ENCODE peak calls at places on chromosomes 7 and 10, in nine cellular contexts. F is Peyer's patch, W is substantia nigra, Y is endodermal cell, G is fibroblast of lung, K is SK-N-SH, B is WERI-Rb-1, R is GM23248, M is sigmoid colon. Q is an unnamed sample.
A peak's percentile ranks its signal among the peaks of the same experiment; 100 is the strongest.

GRCh38 chr10:93711891-93712290 is 9.5 kb upstream of the FRA10AC1 start:
- DNase-seq in F (no peak), W (no peak), Y (no peak), G (no peak), K (no peak), B (no peak), R (peak; percentile 29), M (no peak), Q (no peak)

GRCh38 chr7:28979791-28980190 is 21.7 kb upstream of the TRIL start:
- DNase-seq in F (no peak), W (no peak), Y (no peak), G (no peak), K (no peak), B (peak; percentile 75), R (no peak), M (no peak), Q (no peak)

GRCh38 chr7:149496642-149497391 is 792 bp downstream of the ZNF746 start:
- DNase-seq in F (peak; percentile 68), W (peak; percentile 21), Y (peak; percentile 74), G (peak; percentile 33), K (peak; percentile 79), B (peak; percentile 49), R (peak; percentile 64), M (peak; percentile 80), Q (no peak)

GRCh38 chr7:95002726-95003125 is 95.3 kb downstream of the PPP1R9A start:
- DNase-seq in F (no peak), W (no peak), Y (no peak), G (no peak), K (no peak), B (no peak), R (no peak), M (no peak), Q (no peak)

GRCh38 chr7:76310102-76310957 is 7.9 kb downstream of the HSPB1 start:
- DNase-seq in F (no peak), W (peak; percentile 65), Y (no peak), G (no peak), K (peak; percentile 95), B (no peak), R (no peak), M (peak; percentile 81), Q (peak; percentile 15)

GRCh38 chr10:128210215-128211063 is 84.2 kb upstream of the MKI67 start:
- DNase-seq in F (peak; percentile 82), W (peak; percentile 42), Y (peak; percentile 91), G (peak; percentile 34), K (peak; percentile 87), B (peak; percentile 63), R (peak; percentile 47), M (peak; percentile 81), Q (no peak)

GRCh38 chr10:103660364-103661197 is 167.1 kb downstream of the NEURL1 start:
- DNase-seq in F (no peak), W (no peak), Y (no peak), G (peak; percentile 61), K (no peak), B (no peak), R (peak; percentile 74), M (peak; percentile 78), Q (no peak)

GRCh38 chr7:14125998-14126397 is 136.5 kb upstream of the ETV1 start:
- DNase-seq in F (no peak), W (no peak), Y (no peak), G (no peak), K (no peak), B (no peak), R (no peak), M (no peak), Q (no peak)

GRCh38 chr7:71566376-71566775 is 434.4 kb downstream of the GALNT17 start:
- DNase-seq in F (no peak), W (no peak), Y (no peak), G (no peak), K (no peak), B (no peak), R (no peak), M (no peak), Q (no peak)

GRCh38 chr7:23268746-23269145 is 22.2 kb downstream of the GPNMB start:
- DNase-seq in F (no peak), W (no peak), Y (peak; percentile 45), G (no peak), K (no peak), B (no peak), R (peak; percentile 20), M (no peak), Q (no peak)

GRCh38 chr7:1675036-1675671 is 5.1 kb downstream of the ELFN1 start:
- DNase-seq in F (peak; percentile 34), W (no peak), Y (peak; percentile 36), G (no peak), K (peak; percentile 34), B (peak; percentile 41), R (no peak), M (peak; percentile 48), Q (no peak)

GRCh38 chr10:15348579-15348978 is 22.5 kb downstream of the FAM171A1 start:
- DNase-seq in F (no peak), W (no peak), Y (no peak), G (peak; percentile 64), K (no peak), B (no peak), R (peak; percentile 60), M (no peak), Q (no peak)

GRCh38 chr7:46058424-46058823 is 137.4 kb upstream of the IGFBP3 start:
- DNase-seq in F (no peak), W (no peak), Y (no peak), G (peak; percentile 71), K (no peak), B (no peak), R (peak; percentile 58), M (no peak), Q (no peak)

GRCh38 chr10:62433181-62433692 is 59.1 kb downstream of the ZNF365 start:
- DNase-seq in F (no peak), W (no peak), Y (no peak), G (peak; percentile 88), K (no peak), B (no peak), R (peak; percentile 98), M (peak; percentile 84), Q (no peak)

GRCh38 chr7:11130012-11130411 is 156.3 kb downstream of the PHF14 start:
- DNase-seq in F (no peak), W (no peak), Y (no peak), G (peak; percentile 82), K (no peak), B (no peak), R (no peak), M (no peak), Q (no peak)

GRCh38 chr7:159027803-159028455 is 116.7 kb downstream of the VIPR2 start:
- DNase-seq in F (peak; percentile 58), W (no peak), Y (peak; percentile 58), G (no peak), K (no peak), B (no peak), R (peak; percentile 42), M (peak; percentile 60), Q (no peak)

GRCh38 chr7:139713835-139714162 is 64.0 kb downstream of the HIPK2 start:
- DNase-seq in F (no peak), W (no peak), Y (no peak), G (no peak), K (no peak), B (no peak), R (no peak), M (no peak), Q (no peak)

GRCh38 chr7:139713061-139713460 is 64.7 kb downstream of the HIPK2 start:
- DNase-seq in F (no peak), W (no peak), Y (peak; percentile 65), G (no peak), K (no peak), B (no peak), R (no peak), M (no peak), Q (no peak)

GRCh38 chr7:139716156-139716942 is 61.4 kb downstream of the HIPK2 start:
- DNase-seq in F (no peak), W (no peak), Y (peak; percentile 23), G (no peak), K (no peak), B (no peak), R (no peak), M (no peak), Q (no peak)

GRCh38 chr7:139715194-139715815 is 62.5 kb downstream of the HIPK2 start:
- DNase-seq in F (no peak), W (no peak), Y (peak; percentile 26), G (no peak), K (no peak), B (no peak), R (no peak), M (no peak), Q (no peak)

GRCh38 chr7:139714163-139714901 is 63.5 kb downstream of the HIPK2 start:
- DNase-seq in F (no peak), W (no peak), Y (peak; percentile 68), G (no peak), K (no peak), B (no peak), R (no peak), M (no peak), Q (no peak)
- H3K27ac ChIP-seq in F (peak overlapping the region; percentile 44), W (peak overlapping the region; percentile 74), Y (no peak overlapping the region), G (no peak overlapping the region), K (no peak overlapping the region), B (no peak overlapping the region), R (no peak overlapping the region), M (no peak overlapping the region), Q (peak overlapping the region; percentile 54)

GRCh38 chr7:16644157-16644556 is 1.4 kb downstream of the ANKMY2 start:
- DNase-seq in F (no peak), W (no peak), Y (no peak), G (no peak), K (no peak), B (no peak), R (no peak), M (no peak), Q (no peak)
- H3K27ac ChIP-seq in F (no peak overlapping the region), W (no peak overlapping the region), Y (no peak overlapping the region), G (peak overlapping the region; percentile 95), K (peak overlapping the region; percentile 87), B (peak overlapping the region; percentile 99), R (peak overlapping the region; percentile 89), M (peak overlapping the region; percentile 95), Q (no peak overlapping the region)

DNA sequence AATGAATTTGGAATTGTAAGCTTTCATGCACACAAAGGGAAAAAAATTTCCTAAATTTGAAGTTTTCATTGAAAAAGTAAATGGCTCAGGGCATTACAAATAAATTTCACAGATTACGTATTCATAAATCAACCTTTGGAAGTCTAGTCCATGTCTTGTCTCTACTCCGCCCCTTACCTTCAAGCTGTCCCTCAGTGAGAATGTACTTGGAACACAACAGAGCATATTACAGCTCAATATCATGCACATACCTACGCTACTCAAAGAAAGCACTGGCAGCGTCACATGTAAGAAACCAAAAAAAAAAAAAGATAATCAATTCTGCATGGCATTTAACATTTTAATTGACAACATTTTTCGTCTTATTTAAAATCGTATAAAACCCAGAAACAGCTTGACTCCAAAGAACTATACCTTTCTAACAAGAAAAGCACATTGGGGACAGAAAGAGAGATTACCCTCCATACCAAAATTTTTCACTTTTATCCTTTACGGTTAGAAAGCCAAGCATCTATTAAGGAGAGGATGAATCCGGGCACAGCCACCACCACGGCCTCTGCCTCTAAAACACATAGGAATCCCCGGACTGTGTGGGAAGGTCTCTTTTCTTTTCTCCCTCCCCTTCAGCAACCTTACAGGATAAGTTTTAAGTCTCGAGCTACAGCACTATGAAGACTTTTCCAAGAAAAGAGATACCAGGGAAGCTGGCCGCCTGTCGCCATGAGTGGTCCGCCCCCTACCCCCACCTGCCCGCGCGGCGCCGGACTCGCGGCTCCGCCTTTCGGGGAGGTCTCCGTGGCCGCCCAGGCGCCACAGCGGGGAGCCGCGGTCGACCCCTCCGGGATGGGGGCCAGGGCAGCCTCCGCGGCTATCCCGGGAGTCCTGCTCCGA is 1.1 kb downstream of the JMJD1C start:
- DNase-seq in F (no peak), W (peak; percentile 64), Y (no peak), G (peak; percentile 32), K (peak; percentile 19), B (no peak), R (peak; percentile 36), M (no peak), Q (no peak)
- H3K27ac ChIP-seq in F (peak overlapping the region; percentile 90), W (peak overlapping the region; percentile 84), Y (peak overlapping the region; percentile 92), G (peak overlapping the region; percentile 97), K (peak overlapping the region; percentile 86), B (peak overlapping the region; percentile 91), R (peak overlapping the region; percentile 81), M (peak overlapping the region; percentile 89), Q (peak overlapping the region; percentile 79)

GRCh38 chr7:26374665-26375373 is 83.2 kb downstream of the SNX10 start:
- DNase-seq in F (no peak), W (no peak), Y (no peak), G (no peak), K (no peak), B (no peak), R (no peak), M (no peak), Q (no peak)
- H3K27ac ChIP-seq in F (no peak overlapping the region), W (no peak overlapping the region), Y (peak overlapping the region; percentile 46), G (no peak overlapping the region), K (no peak overlapping the region), B (peak overlapping the region; percentile 99), R (no peak overlapping the region), M (no peak overlapping the region), Q (no peak overlapping the region)

Q was measured in caudate nucleus.